ENCODE peak calls at places on chromosomes 16 and 17, in four cellular contexts. X is retina, V is lower leg skin, I is progenitor cell of endocrine pancreas. Y is an unnamed sample.

GRCh38 chr16:2008009-2008526 is 1.6 kb downstream of the ZNF598 start:
- DNase-seq in X (no peak), I (no peak), V (peak), Y (no peak)

GRCh38 chr17:46777943-46778915 is 40.3 kb downstream of the WNT3 start:
- DNase-seq in V (no peak), X (no peak), I (no peak), Y (peak)

GRCh38 chr17:10649602-10650001 is 7.5 kb downstream of the MYH3 start:
- DNase-seq in V (no peak), I (no peak), X (no peak), Y (no peak)

GRCh38 chr17:30594223-30594952 is 117.2 kb downstream of the GOSR1 start:
- DNase-seq in I (no peak), X (no peak), V (peak), Y (no peak)

GRCh38 chr16:19123535-19124178 is 9.9 kb downstream of the ITPRIPL2 start:
- DNase-seq in X (no peak), V (no peak), I (no peak), Y (no peak)

GRCh38 chr17:75288784-75289121 is 480 bp downstream of the SLC25A19 start:
- DNase-seq in X (no peak), V (no peak), I (peak), Y (peak)

GRCh38 chr17:65359016-65359415 is 202.4 kb downstream of the AXIN2 start:
- DNase-seq in I (no peak), V (no peak), X (no peak), Y (no peak)

GRCh38 chr16:10180042-10180770 is 2.0 kb downstream of the GRIN2A start:
- DNase-seq in V (no peak), X (peak), I (no peak), Y (no peak)

GRCh38 chr16:89346869-89347268 is 129.4 kb downstream of the ZNF778 start:
- DNase-seq in V (no peak), I (no peak), X (no peak), Y (no peak)

GRCh38 chr16:88673685-88674398 is 11.0 kb upstream of the MVD start:
- DNase-seq in X (no peak), I (no peak), V (no peak), Y (no peak)

GRCh38 chr17:27293359-27293897 is 486 bp upstream of the WSB1 start:
- DNase-seq in V (no peak), X (no peak), I (no peak), Y (peak)

GRCh38 chr17:60395508-60396065 is 3.7 kb upstream of the USP32 start:
- DNase-seq in X (no peak), V (no peak), I (no peak), Y (no peak)

GRCh38 chr17:44436336-44436735 is 46.9 kb upstream of the ITGA2B start:
- DNase-seq in X (no peak), I (no peak), V (no peak), Y (no peak)

GRCh38 chr17:78723001-78723796 is 58.9 kb downstream of the CYTH1 start:
- DNase-seq in V (peak), X (peak), I (no peak), Y (peak)

GRCh38 chr17:71208111-71208704 is 912.6 kb upstream of the SOX9 start:
- DNase-seq in V (no peak), X (no peak), I (no peak), Y (no peak)

GRCh38 chr17:81858967-81859905 is 1.1 kb downstream of the P4HB start:
- DNase-seq in V (no peak), X (no peak), I (no peak), Y (no peak)

GRCh38 chr16:84643677-84644076 is 4.6 kb upstream of the KLHL36 start:
- DNase-seq in X (no peak), I (no peak), V (no peak), Y (no peak)

GRCh38 chr17:79952265-79952877 is 83.3 kb downstream of the TBC1D16 start:
- DNase-seq in I (no peak), X (no peak), V (peak), Y (no peak)

GRCh38 chr17:63500548-63501390 is 22.4 kb upstream of the KCNH6 start:
- DNase-seq in I (no peak), X (no peak), V (no peak), Y (no peak)

GRCh38 chr16:85695196-85696128 is 6.7 kb upstream of the GINS2 start:
- DNase-seq in V (no peak), X (no peak), I (no peak), Y (no peak)

GRCh38 chr17:15742921-15743320 is 10.8 kb downstream of the TBC1D26 start:
- DNase-seq in V (no peak), X (no peak), I (no peak), Y (no peak)

GRCh38 chr17:58344047-58344790 is 7.8 kb downstream of the SUPT4H1 start:
- DNase-seq in I (no peak), X (no peak), V (no peak), Y (no peak)

GRCh38 chr17:74446551-74447500 is 14.9 kb downstream of the GPRC5C start:
- DNase-seq in I (no peak), V (no peak), X (no peak), Y (no peak)

GRCh38 chr17:44363613-44364159 is at the start of gene FAM171A2:
- DNase-seq in I (peak), V (no peak), X (peak), Y (peak)

GRCh38 chr17:72152392-72152727 is 31.5 kb downstream of the SOX9 start:
- DNase-seq in X (no peak), V (no peak), I (no peak), Y (no peak)

GRCh38 chr17:222172-222571 is 40.7 kb upstream of the DOC2B start:
- DNase-seq in X (no peak), V (no peak), I (no peak), Y (no peak)

GRCh38 chr17:61583242-61583641 is 7.8 kb downstream of the NACA2 start:
- DNase-seq in I (no peak), V (no peak), X (no peak), Y (no peak)

GRCh38 chr16:11213373-11213772 is 42.6 kb downstream of the SOCS1 start:
- DNase-seq in V (no peak), I (no peak), X (no peak), Y (no peak)

GRCh38 chr16:82892327-82892726 is 265.6 kb downstream of the CDH13 start:
- DNase-seq in I (no peak), V (no peak), X (no peak), Y (no peak)

GRCh38 chr17:76076100-76076764 is 1.7 kb downstream of the GALR2 start:
- DNase-seq in I (no peak), X (peak), V (no peak), Y (peak)

GRCh38 chr16:85534536-85535351 is 78.4 kb upstream of the GSE1 start:
- DNase-seq in I (no peak), X (no peak), V (no peak), Y (no peak)

GRCh38 chr16:12295395-12295794 is 318.9 kb downstream of the SNX29 start:
- DNase-seq in V (no peak), I (no peak), X (no peak), Y (no peak)

GRCh38 chr17:44830359-44831269 is 527 bp upstream of the GJC1 start:
- DNase-seq in I (no peak), X (peak), V (no peak), Y (peak)